ENCODE peak calls at places on chromosomes 6 and 20, in six cellular contexts. M, Z, F, B, C and E are unnamed samples.

GRCh38 chr20:18506744-18507143 is 996 bp upstream of the SEC23B start:
- DNase-seq in Z (peak), C (no peak), F (no peak), B (no peak), M (no peak), E (no peak)

GRCh38 chr6:3159805-3160781 is 2.7 kb upstream of the TUBB2A start:
- DNase-seq in Z (peak), F (no peak), B (peak), C (no peak), M (no peak), E (peak)

GRCh38 chr6:27825025-27825823 is 87.0 kb downstream of the OR2B2 start:
- DNase-seq in Z (peak), F (no peak), B (no peak), C (no peak), M (no peak), E (no peak)

GRCh38 chr20:36754656-36755222 is 8.8 kb upstream of the NDRG3 start:
- DNase-seq in F (peak), C (peak), M (peak), Z (peak), B (peak), E (peak)

GRCh38 chr6:34709386-34709785 is 12.8 kb upstream of the ILRUN start:
- DNase-seq in Z (no peak), C (no peak), M (peak), F (no peak), B (peak), E (peak)

GRCh38 chr6:149483302-149483701 is 1.5 kb downstream of the ZC3H12D start:
- DNase-seq in M (no peak), F (no peak), C (no peak), B (no peak), Z (no peak), E (no peak)

GRCh38 chr6:14542670-14543366 is 425.2 kb downstream of the CD83 start:
- DNase-seq in C (peak), F (no peak), Z (peak), B (peak), M (peak), E (peak)

GRCh38 chr6:34229877-34230276 is 6.8 kb upstream of the HMGA1 start:
- DNase-seq in B (no peak), Z (no peak), F (no peak), M (no peak), C (no peak), E (no peak)

GRCh38 chr6:145070791-145071190 is 664.5 kb downstream of the EPM2A start:
- DNase-seq in C (no peak), Z (no peak), B (peak), M (peak), F (peak), E (peak)

GRCh38 chr6:52985228-52985627 is 9.9 kb downstream of the GSTA4 start:
- DNase-seq in Z (no peak), C (no peak), F (no peak), B (no peak), M (no peak), E (no peak)

GRCh38 chr6:35084511-35085203 is 56.5 kb downstream of the TCP11 start:
- DNase-seq in F (no peak), Z (no peak), C (no peak), B (no peak), M (no peak), E (no peak)

GRCh38 chr6:36717231-36717825 is 19.7 kb downstream of the RAB44 start:
- DNase-seq in F (no peak), Z (no peak), B (no peak), M (no peak), C (no peak), E (no peak)

GRCh38 chr6:89818977-89819335 is 638 bp downstream of the MDN1 start:
- DNase-seq in F (no peak), M (peak), C (no peak), B (peak), Z (peak), E (peak)

GRCh38 chr6:109449789-109450673 is 5.5 kb downstream of the MICAL1 start:
- DNase-seq in Z (no peak), B (no peak), F (no peak), C (no peak), M (no peak), E (no peak)

GRCh38 chr6:136290406-136291010 is 862 bp upstream of the BCLAF1 start:
- DNase-seq in Z (peak), M (peak), C (peak), B (peak), F (peak), E (peak)
- TF ChIP-seq CTCF in Z (no peak), M (no peak), C (no peak), B (no peak), F (no peak), E (no peak)

DNA sequence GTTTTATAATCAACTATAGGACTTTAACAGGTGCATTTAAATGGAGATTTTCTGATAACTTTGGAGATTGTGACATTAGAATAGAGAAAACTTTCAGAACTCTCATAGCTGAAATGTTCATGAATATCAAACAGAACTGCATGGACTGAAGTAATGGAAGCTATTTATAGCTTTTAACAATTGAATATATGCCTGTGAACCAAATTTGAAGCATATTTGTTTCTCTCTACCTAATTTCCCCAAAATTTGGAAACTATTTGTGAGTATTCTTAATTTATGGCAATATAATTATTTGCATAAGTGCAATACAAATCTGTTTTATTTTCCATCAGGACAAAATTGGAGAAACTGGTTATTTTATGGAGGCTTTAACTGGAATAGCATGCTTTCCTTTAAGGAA is 96.6 kb downstream of the PLG start:
- DNase-seq in M (peak), C (no peak), B (peak), Z (no peak), F (no peak), E (no peak)
- H3K4me3 ChIP-seq in M (no peak), C (no peak), B (no peak), Z (no peak), F (no peak), E (no peak)

DNA sequence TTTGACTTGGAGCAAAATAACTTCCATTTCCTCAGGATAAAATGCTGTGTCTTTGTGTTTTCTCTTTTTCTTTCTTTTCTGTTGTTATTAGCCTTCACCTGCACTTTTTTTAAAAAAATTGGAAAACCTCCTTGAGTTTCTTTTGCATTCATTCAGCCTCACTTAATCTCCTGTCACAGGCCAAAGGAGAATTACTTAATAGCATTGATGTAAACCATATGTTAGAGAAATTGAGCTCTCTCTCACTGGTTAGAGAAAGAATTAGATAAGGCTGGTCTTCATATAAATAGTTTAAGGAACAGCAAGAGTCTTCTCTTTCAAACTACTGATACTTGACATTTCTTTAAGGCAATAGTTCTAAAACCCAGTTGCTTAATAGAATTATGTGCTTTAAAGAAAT is 564.2 kb downstream of the TFAP2B start:
- DNase-seq in C (no peak), Z (no peak), F (no peak), M (no peak), B (no peak), E (no peak)
- TF ChIP-seq CTCF in C (no peak), Z (no peak), F (no peak), M (no peak), B (no peak), E (no peak)

DNA sequence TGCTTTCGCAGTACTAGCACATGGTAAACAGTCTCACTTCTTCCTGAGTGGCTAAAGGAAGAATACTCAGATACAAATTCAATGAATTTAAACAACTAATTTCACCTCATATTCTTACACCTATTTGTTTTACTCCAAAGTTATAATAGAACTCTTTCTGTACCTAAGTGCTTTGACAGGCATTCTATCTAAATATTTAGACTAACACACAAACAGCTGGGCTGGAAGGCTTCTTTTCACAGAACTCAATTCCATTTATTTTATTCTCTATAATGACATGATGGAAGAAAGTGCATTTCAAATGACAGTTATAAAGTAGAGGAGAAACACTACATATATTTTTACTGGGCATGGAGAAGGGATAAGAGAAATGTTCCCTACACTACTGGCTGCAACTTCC is 384.9 kb upstream of the SPTLC3 start:
- DNase-seq in B (no peak), Z (no peak), C (no peak), F (no peak), M (no peak), E (no peak)
- H3K4me3 ChIP-seq in B (no peak), Z (no peak), C (no peak), F (no peak), M (no peak), E (no peak)

GRCh38 chr20:3697588-3698235 is 14.7 kb downstream of the SIGLEC1 start:
- DNase-seq in Z (no peak), F (no peak), C (no peak), M (no peak), B (no peak), E (no peak)

GRCh38 chr20:3696745-3697587 is 15.2 kb upstream of the ADAM33 start:
- DNase-seq in M (no peak), F (no peak), B (no peak), Z (no peak), C (no peak), E (no peak)

GRCh38 chr20:3694864-3695263 is 13.1 kb upstream of the ADAM33 start:
- DNase-seq in B (no peak), C (no peak), Z (no peak), F (no peak), M (no peak), E (no peak)

GRCh38 chr20:3698511-3699436 is 13.6 kb downstream of the SIGLEC1 start:
- DNase-seq in Z (no peak), M (no peak), B (no peak), F (no peak), C (no peak), E (no peak)

DNA sequence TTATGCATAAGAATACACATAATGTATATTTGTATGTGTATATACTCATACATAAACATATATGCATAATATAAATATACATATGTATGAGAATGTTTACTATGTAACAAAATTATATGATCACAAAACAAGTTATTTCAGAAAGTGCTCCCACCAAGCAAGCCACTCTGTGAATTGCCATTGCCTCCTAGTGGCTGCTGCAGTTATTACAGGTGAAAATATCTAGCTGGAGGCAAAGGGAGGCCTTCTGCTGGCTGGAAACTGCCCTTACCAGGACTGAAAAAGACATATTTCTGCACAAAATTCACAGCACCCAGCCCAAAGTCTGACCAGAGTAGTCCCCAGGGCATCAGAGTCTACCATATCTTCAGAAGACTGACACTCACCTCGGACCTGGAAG is 14.4 kb upstream of the ADAM33 start:
- DNase-seq in C (no peak), B (no peak), Z (no peak), F (no peak), M (peak), E (no peak)
- TF ChIP-seq CTCF in C (peak), B (peak), Z (peak), F (peak), M (peak), E (peak)